ENCODE peak calls at places on chromosomes 5 and 9, in four cellular contexts. J is IMR-90, E is heart right ventricle, Q is HepG2. H is an unnamed sample. For H3K4me1, the result is how much of the 10 kb centered on the place peaks cover.

GRCh38 chr9:112059145-112059979 is 115.7 kb downstream of the SUSD1 start:
- DNase-seq in Q (peak), J (peak), E (no peak), H (no peak)

GRCh38 chr9:92506184-92506857 is 24.0 kb upstream of the ASPN start:
- DNase-seq in E (no peak), Q (no peak), J (peak), H (no peak)

GRCh38 chr9:136051568-136052432 is 43.3 kb downstream of the NACC2 start:
- DNase-seq in E (peak), J (peak), Q (peak), H (peak)

GRCh38 chr5:6713274-6714181 is at the start of gene TENT4A:
- DNase-seq in J (no peak), E (peak), Q (no peak), H (peak)

GRCh38 chr9:134658378-134658955 is 16.9 kb downstream of the COL5A1 start:
- DNase-seq in J (no peak), E (no peak), Q (no peak), H (no peak)

GRCh38 chr5:150153957-150154617 is 1.6 kb downstream of the PDGFRB start:
- DNase-seq in Q (peak), E (no peak), J (peak), H (no peak)

GRCh38 chr5:96432245-96433065 is 593 bp downstream of the PCSK1 start:
- DNase-seq in E (no peak), J (no peak), Q (no peak), H (no peak)

GRCh38 chr9:14313378-14313940 is 482 bp downstream of the NFIB start:
- DNase-seq in Q (no peak), J (peak), E (no peak), H (no peak)

GRCh38 chr5:71830626-71831539 is 111.8 kb downstream of the CARTPT start:
- DNase-seq in Q (no peak), J (peak), E (peak), H (peak)

GRCh38 chr5:38598994-38599611 is 42.7 kb upstream of the LIFR start:
- DNase-seq in Q (peak), J (peak), E (no peak), H (peak)

GRCh38 chr5:126686451-126687126 is 85.8 kb downstream of the PHAX start:
- DNase-seq in Q (no peak), J (no peak), E (no peak), H (no peak)

GRCh38 chr9:19946446-19947109 is 157.7 kb upstream of the SLC24A2 start:
- DNase-seq in Q (no peak), J (peak), E (no peak), H (no peak)

GRCh38 chr9:17936365-17936764 is 357.5 kb downstream of the SH3GL2 start:
- DNase-seq in E (no peak), Q (no peak), J (no peak), H (no peak)

GRCh38 chr9:78954286-78954685 is 617.5 kb upstream of the TLE4 start:
- DNase-seq in J (peak), E (no peak), Q (no peak), H (no peak)

GRCh38 chr9:86187121-86187520 is 72.3 kb downstream of the C9orf153 start:
- DNase-seq in Q (peak), E (no peak), J (no peak), H (no peak)

GRCh38 chr5:141876628-141877477 is 1.4 kb downstream of the PCDH1 start:
- DNase-seq in J (no peak), Q (no peak), E (no peak), H (no peak)

GRCh38 chr9:136753371-136754058 is 4.5 kb downstream of the LCN8 start:
- DNase-seq in E (no peak), Q (no peak), J (no peak), H (no peak)

GRCh38 chr9:37251452-37251851 is 131.1 kb downstream of the ZCCHC7 start:
- DNase-seq in Q (no peak), E (no peak), J (no peak), H (no peak)

DNA sequence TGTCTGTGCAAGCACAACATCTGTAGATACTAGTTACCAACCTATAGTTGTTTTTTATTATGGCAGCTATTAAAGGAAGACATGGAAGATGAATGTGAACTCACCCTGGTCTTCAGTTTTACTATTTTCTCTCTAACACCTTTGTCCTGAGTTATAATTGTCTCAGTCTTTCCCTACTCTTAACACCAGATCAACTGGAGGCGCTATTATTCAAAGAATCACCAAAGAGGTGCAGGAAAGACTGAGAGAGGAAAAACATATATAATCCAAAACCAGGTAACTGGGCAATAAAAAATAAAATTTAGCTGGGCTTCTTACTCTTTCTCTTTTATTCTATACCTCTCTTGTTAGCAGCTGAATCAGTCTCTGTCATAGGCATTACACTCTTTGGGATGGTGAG is 134.2 kb upstream of the C6 start:
- DNase-seq in Q (no peak), J (no peak), E (no peak), H (no peak)
- TF ChIP-seq CTCF in Q (no peak), J (peak), E (no peak), H (no peak)

GRCh38 chr9:131597246-131597645 is 51.9 kb downstream of the PRRT1B start:
- DNase-seq in J (no peak), E (no peak), Q (no peak), H (no peak)

GRCh38 chr9:131598121-131598520 is 52.8 kb downstream of the PRRT1B start:
- DNase-seq in E (no peak), Q (no peak), J (no peak), H (peak)

GRCh38 chr9:131594906-131595675 is 49.8 kb downstream of the PRRT1B start:
- DNase-seq in Q (peak), J (no peak), E (no peak), H (no peak)

GRCh38 chr9:131593936-131594665 is 48.8 kb downstream of the PRRT1B start:
- DNase-seq in J (no peak), Q (no peak), E (no peak), H (no peak)

GRCh38 chr9:131595771-131596743 is 50.7 kb downstream of the PRRT1B start:
- DNase-seq in J (no peak), E (no peak), Q (no peak), H (no peak)
- H3K4me1 ChIP-seq in J (under half), E (under half), Q (under half), H (under half)

GRCh38 chr9:129576546-129577543 is 44.1 kb downstream of the C9orf50 start:
- DNase-seq in E (peak), Q (no peak), J (peak), H (no peak)

GRCh38 chr9:129580211-129580915 is 40.5 kb downstream of the C9orf50 start:
- DNase-seq in Q (peak), J (no peak), E (no peak), H (no peak)

GRCh38 chr9:129581505-129581904 is 39.4 kb downstream of the C9orf50 start:
- DNase-seq in Q (no peak), J (no peak), E (no peak), H (no peak)

GRCh38 chr9:129575818-129576217 is 45.1 kb downstream of the C9orf50 start:
- DNase-seq in E (no peak), J (peak), Q (no peak), H (no peak)

DNA sequence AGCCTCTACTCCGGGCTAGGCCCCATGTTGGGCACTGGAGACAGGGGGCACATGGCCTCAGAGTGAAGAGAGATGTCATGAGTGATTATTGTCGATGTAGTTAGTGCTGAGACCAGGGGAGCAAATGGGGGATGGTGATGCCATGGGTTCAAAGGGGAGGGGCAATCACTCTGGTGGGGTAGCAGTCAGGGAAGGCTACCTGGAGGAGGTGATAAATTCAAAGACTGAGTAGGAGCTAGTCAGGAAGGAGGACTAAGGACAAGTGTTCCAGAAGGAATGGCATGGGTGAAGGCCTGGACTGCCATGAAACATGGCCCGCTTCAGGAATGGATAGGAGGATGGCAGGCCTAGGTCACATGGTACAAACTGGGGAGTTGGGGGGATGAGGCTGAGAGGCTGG is 41.6 kb downstream of the C9orf50 start:
- DNase-seq in E (no peak), J (no peak), Q (no peak), H (no peak)
- H3K4me3 ChIP-seq in E (no peak), J (no peak), Q (no peak), H (no peak)

GRCh38 chr5:177496111-177497010 is 1.0 kb downstream of the PDLIM7 start:
- DNase-seq in E (peak), Q (peak), J (peak), H (peak)
- TF ChIP-seq CTCF in E (no peak), Q (peak), J (peak), H (no peak)

GRCh38 chr5:74636552-74636951 is 4.0 kb downstream of the ENC1 start:
- DNase-seq in E (no peak), Q (no peak), J (no peak), H (no peak)

GRCh38 chr5:74633710-74634109 is 6.8 kb downstream of the ENC1 start:
- DNase-seq in Q (no peak), E (no peak), J (no peak), H (no peak)

GRCh38 chr5:74634611-74635286 is 5.8 kb downstream of the ENC1 start:
- DNase-seq in E (no peak), Q (no peak), J (no peak), H (no peak)

GRCh38 chr5:74638776-74639537 is 1.6 kb downstream of the ENC1 start:
- DNase-seq in Q (no peak), J (peak), E (no peak), H (no peak)

GRCh38 chr5:74636149-74636548 is 4.4 kb downstream of the ENC1 start:
- DNase-seq in J (no peak), E (no peak), Q (no peak), H (no peak)
- H3K4me1 ChIP-seq in J (under half), E (under half), Q (half or more), H (under half)